ENCODE peak calls at places on chromosomes 12 and 14, in seven cellular contexts. D is ureter, L is neural crest cell, J is caudate nucleus, F is naive B cell, U is glutamatergic neuron, T is LNCaP clone FGC. Q is an unnamed sample.

GRCh38 chr14:24679248-24680085 is 45.5 kb upstream of the GZMB start:
- DNase-seq in J (no peak), T (no peak), U (no peak), D (no peak), F (no peak), L (no peak), Q (no peak)

GRCh38 chr12:94326727-94327126 is 132.9 kb downstream of the CEP83 start:
- DNase-seq in D (no peak), U (no peak), L (no peak), F (no peak), J (no peak), T (no peak), Q (no peak)

GRCh38 chr14:101360045-101360931 is 201.0 kb upstream of the DIO3 start:
- DNase-seq in U (no peak), T (no peak), D (no peak), J (no peak), L (no peak), F (peak), Q (no peak)

GRCh38 chr14:100677925-100678765 is 48.5 kb upstream of the DLK1 start:
- DNase-seq in J (peak), D (peak), L (no peak), F (no peak), U (no peak), T (no peak), Q (no peak)

GRCh38 chr12:117097159-117097558 is 2.1 kb downstream of the TESC start:
- DNase-seq in D (no peak), J (no peak), U (peak), F (no peak), T (no peak), L (no peak), Q (no peak)

GRCh38 chr12:29783773-29784666 is at the start of gene TMTC1:
- DNase-seq in T (no peak), J (peak), U (peak), L (peak), D (peak), F (no peak), Q (no peak)

GRCh38 chr14:72868500-72868899 is 25.4 kb downstream of the DPF3 start:
- DNase-seq in L (no peak), T (no peak), U (no peak), J (no peak), F (no peak), D (no peak), Q (no peak)

GRCh38 chr12:88753074-88753473 is 172.8 kb upstream of the KITLG start:
- DNase-seq in J (no peak), L (no peak), D (no peak), U (no peak), F (no peak), T (no peak), Q (no peak)

GRCh38 chr14:34237677-34238076 is 224.4 kb downstream of the SPTSSA start:
- DNase-seq in U (no peak), F (no peak), T (no peak), D (no peak), J (no peak), L (no peak), Q (no peak)

GRCh38 chr12:49599961-49600360 is 5.5 kb downstream of the FAM186B start:
- DNase-seq in T (no peak), D (no peak), L (no peak), F (no peak), U (no peak), J (no peak), Q (no peak)

GRCh38 chr12:22653075-22653474 is 28.1 kb downstream of the ETNK1 start:
- DNase-seq in T (no peak), U (no peak), L (no peak), D (no peak), F (no peak), J (no peak), Q (no peak)

GRCh38 chr14:100535287-100536131 is 51.7 kb downstream of the BEGAIN start:
- DNase-seq in T (no peak), L (no peak), J (no peak), F (no peak), U (peak), D (peak), Q (no peak)

GRCh38 chr12:104990950-104991349 is 4.8 kb downstream of the NOPCHAP1 start:
- DNase-seq in F (no peak), L (no peak), D (no peak), U (no peak), J (no peak), T (no peak), Q (no peak)

GRCh38 chr12:85697003-85697402 is 139.2 kb downstream of the RASSF9 start:
- DNase-seq in T (no peak), U (no peak), J (no peak), L (no peak), F (no peak), D (no peak), Q (no peak)

GRCh38 chr14:77485901-77486678 is 12.5 kb downstream of the ISM2 start:
- DNase-seq in L (no peak), J (no peak), D (no peak), F (no peak), U (no peak), T (no peak), Q (no peak)

GRCh38 chr14:104109121-104109541 is 23.6 kb downstream of the ASPG start:
- DNase-seq in J (no peak), D (no peak), T (no peak), L (no peak), U (peak), F (no peak), Q (no peak)

GRCh38 chr12:105235299-105235746 is 651 bp downstream of the APPL2 start:
- DNase-seq in T (no peak), L (no peak), D (no peak), U (no peak), F (no peak), J (no peak), Q (no peak)

GRCh38 chr12:110091136-110091711 is 32.9 kb upstream of the IFT81 start:
- DNase-seq in T (no peak), L (no peak), U (no peak), D (no peak), F (no peak), J (no peak), Q (no peak)

GRCh38 chr12:124433147-124433874 is 134.1 kb downstream of the NCOR2 start:
- DNase-seq in D (no peak), T (no peak), F (no peak), L (no peak), U (no peak), J (no peak), Q (no peak)

GRCh38 chr14:98692832-98693231 is 579.2 kb downstream of the BCL11B start:
- DNase-seq in L (no peak), F (no peak), J (no peak), T (no peak), D (no peak), U (no peak), Q (no peak)

GRCh38 chr12:25241171-25242020 is 9.3 kb downstream of the KRAS start:
- DNase-seq in L (no peak), J (no peak), T (no peak), D (no peak), U (no peak), F (peak), Q (no peak)

GRCh38 chr14:36383674-36384421 is 63.4 kb upstream of the MBIP start:
- DNase-seq in J (peak), F (no peak), L (no peak), U (no peak), D (no peak), T (no peak), Q (no peak)

GRCh38 chr14:95674613-95675012 is 11.6 kb upstream of the TCL1B start:
- DNase-seq in J (no peak), F (no peak), L (no peak), D (no peak), U (no peak), T (no peak), Q (no peak)

GRCh38 chr14:79554816-79555215 is 656.5 kb downstream of the DIO2 start:
- DNase-seq in U (no peak), F (no peak), L (no peak), D (no peak), T (no peak), J (no peak), Q (no peak)

GRCh38 chr14:93946506-93947170 is 19.5 kb downstream of the FAM181A start:
- DNase-seq in T (no peak), U (no peak), L (no peak), F (no peak), D (no peak), J (no peak), Q (no peak)

GRCh38 chr14:23047042-23047634 is 5.1 kb downstream of the PSMB11 start:
- DNase-seq in L (no peak), U (no peak), T (no peak), D (no peak), J (no peak), F (no peak), Q (no peak)

GRCh38 chr12:43453761-43454160 is 98.2 kb downstream of the ADAMTS20 start:
- DNase-seq in L (no peak), T (no peak), F (no peak), D (no peak), J (no peak), U (no peak), Q (no peak)

GRCh38 chr12:131536337-131536736 is 174.6 kb upstream of the SFSWAP start:
- DNase-seq in J (no peak), T (no peak), F (no peak), U (no peak), D (no peak), L (no peak), Q (no peak)

GRCh38 chr12:130644566-130644965 is 71.5 kb downstream of the RIMBP2 start:
- DNase-seq in L (no peak), F (no peak), D (no peak), T (no peak), J (no peak), U (no peak), Q (no peak)

GRCh38 chr12:12327802-12328201 is 22.2 kb downstream of the MANSC1 start:
- DNase-seq in F (peak), L (peak), U (no peak), J (no peak), D (no peak), T (no peak), Q (no peak)

GRCh38 chr12:65147312-65147905 is 22.0 kb upstream of the LEMD3 start:
- DNase-seq in D (no peak), J (no peak), L (no peak), T (no peak), U (no peak), F (no peak), Q (no peak)

GRCh38 chr14:61876362-61877049 is 114.3 kb downstream of the SNAPC1 start:
- DNase-seq in L (no peak), D (no peak), J (no peak), U (no peak), T (no peak), F (no peak), Q (no peak)

GRCh38 chr14:96260341-96260821 is 4.4 kb downstream of the BDKRB1 start:
- DNase-seq in T (no peak), J (no peak), L (no peak), D (no peak), U (no peak), F (no peak), Q (no peak)

GRCh38 chr12:42932937-42933336 is 343.4 kb upstream of the PRICKLE1 start:
- DNase-seq in F (no peak), U (no peak), L (no peak), J (no peak), T (no peak), D (no peak), Q (no peak)

GRCh38 chr14:92540472-92541048 is 27.0 kb downstream of the RIN3 start:
- DNase-seq in U (no peak), D (peak), F (no peak), T (peak), J (peak), L (no peak), Q (peak)

GRCh38 chr12:10634427-10634826 is 21.0 kb upstream of the MAGOHB start:
- DNase-seq in U (no peak), T (no peak), J (no peak), L (no peak), D (no peak), F (no peak), Q (no peak)

GRCh38 chr12:85036241-85036707 is at the start of the genes LRRIQ1 and TSPAN19:
- DNase-seq in U (peak), T (peak), J (peak), L (peak), D (peak), F (peak), Q (peak)

Q was measured in smooth muscle cell of the brain vasculature.